ENCODE peak calls at places on chromosomes 6 and 20, in eight cellular contexts. X, V, M, N, K, I, U and F are unnamed samples. For H3K36me3, the result is how much of the 10 kb centered on the place peaks cover.

GRCh38 chr6:170297577-170298330 is 6.9 kb upstream of the DLL1 start:
- DNase-seq in N (no peak), K (no peak), U (no peak), M (no peak), X (no peak), V (no peak), I (peak), F (no peak)

GRCh38 chr6:156848533-156848932 is 71.4 kb downstream of the ARID1B start:
- DNase-seq in N (no peak), X (no peak), K (no peak), M (peak), I (no peak), V (no peak), U (no peak), F (no peak)

GRCh38 chr6:151690768-151691562 is 116.5 kb upstream of the ESR1 start:
- DNase-seq in M (no peak), V (peak), I (no peak), X (no peak), N (no peak), K (no peak), U (peak), F (no peak)

GRCh38 chr6:11595903-11596302 is 58.4 kb downstream of the TMEM170B start:
- DNase-seq in I (no peak), K (no peak), V (no peak), N (no peak), X (no peak), U (no peak), M (no peak), F (no peak)

GRCh38 chr6:148723484-148723883 is 23.3 kb upstream of the UST start:
- DNase-seq in M (no peak), N (no peak), K (no peak), U (peak), V (no peak), X (no peak), I (no peak), F (no peak)

GRCh38 chr6:113763883-113764282 is 93.3 kb upstream of the MARCKS start:
- DNase-seq in N (no peak), I (no peak), U (peak), V (no peak), M (no peak), K (peak), X (no peak), F (no peak)

GRCh38 chr6:144474290-144474689 is 189.2 kb downstream of the UTRN start:
- DNase-seq in K (no peak), U (no peak), M (no peak), V (no peak), X (no peak), I (no peak), N (no peak), F (no peak)

GRCh38 chr6:97963148-97963680 is 680.2 kb upstream of the MMS22L start:
- DNase-seq in I (no peak), K (no peak), X (no peak), M (no peak), V (no peak), N (no peak), U (peak), F (no peak)

GRCh38 chr6:98836025-98836961 is 1.9 kb downstream of the POU3F2 start:
- DNase-seq in X (no peak), U (no peak), M (no peak), I (no peak), K (no peak), V (no peak), N (no peak), F (no peak)

GRCh38 chr6:165626711-165627110 is 36.3 kb downstream of the PDE10A start:
- DNase-seq in I (no peak), X (no peak), U (no peak), K (no peak), V (no peak), M (no peak), N (no peak), F (no peak)
- H3K4me3 ChIP-seq in I (no peak), X (no peak), U (no peak), K (no peak), V (no peak), M (no peak), N (no peak), F (no peak)

GRCh38 chr20:24978493-24978892 is 14.1 kb downstream of the APMAP start:
- DNase-seq in X (no peak), U (no peak), M (no peak), I (no peak), N (no peak), V (no peak), K (no peak), F (no peak)

GRCh38 chr20:24979036-24979960 is 13.3 kb downstream of the APMAP start:
- DNase-seq in K (no peak), V (no peak), I (no peak), X (no peak), N (no peak), M (no peak), U (no peak), F (no peak)

GRCh38 chr20:24980321-24981053 is 12.1 kb downstream of the APMAP start:
- DNase-seq in M (no peak), U (no peak), N (no peak), K (no peak), V (no peak), I (no peak), X (no peak), F (no peak)

GRCh38 chr20:24977336-24977735 is 15.2 kb downstream of the APMAP start:
- DNase-seq in V (no peak), N (no peak), M (no peak), I (no peak), X (no peak), U (no peak), K (no peak), F (no peak)

GRCh38 chr20:24977797-24978196 is 14.8 kb downstream of the APMAP start:
- DNase-seq in M (no peak), U (no peak), N (no peak), X (no peak), V (no peak), I (no peak), K (no peak), F (no peak)
- H3K36me3 ChIP-seq in M (under half), U (under half), N (half or more), X (under half), V (under half), I (half or more), K (under half), F (under half)

GRCh38 chr6:108597601-108598315 is 37.0 kb downstream of the FOXO3 start:
- DNase-seq in I (no peak), K (no peak), M (no peak), N (no peak), X (no peak), U (no peak), V (no peak), F (no peak)
- H3K27ac ChIP-seq in I (no peak), K (no peak), M (no peak), N (no peak), X (no peak), U (no peak), V (peak), F (no peak)

DNA sequence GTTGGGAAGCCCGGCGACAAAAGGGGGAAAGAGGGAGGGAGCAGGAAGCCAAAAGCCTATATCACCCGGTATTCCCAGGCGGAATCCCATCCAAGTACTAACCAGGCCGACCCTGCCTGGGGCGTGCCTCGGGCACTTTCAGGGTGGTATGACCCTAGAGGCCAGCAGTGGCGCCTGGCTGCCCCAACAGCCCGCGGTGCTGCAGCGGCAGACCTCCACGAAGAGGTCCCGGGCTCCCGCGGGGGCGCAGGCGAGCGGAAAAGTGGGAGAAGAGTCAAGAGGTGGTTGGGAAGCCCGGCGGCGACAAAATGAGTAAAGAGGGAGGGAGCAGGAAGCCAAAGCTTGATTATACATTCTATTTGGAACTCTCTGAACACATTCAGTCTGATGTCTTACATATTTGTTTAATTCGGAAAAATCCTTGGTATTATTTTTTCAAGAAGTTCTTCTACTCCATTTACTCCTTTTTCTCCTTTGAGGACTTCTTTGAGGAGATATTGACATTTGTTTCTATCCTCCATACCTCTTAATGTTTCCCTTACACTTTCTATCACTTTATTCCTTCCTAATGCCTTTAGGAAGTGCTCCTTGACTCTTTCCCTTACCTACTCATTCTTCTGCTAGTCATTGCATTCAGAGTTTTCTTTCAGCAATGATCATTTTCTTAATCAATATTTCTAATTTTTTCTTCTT is 11.5 kb downstream of the TREML4 start:
- DNase-seq in N (no peak), K (no peak), I (peak), M (no peak), V (no peak), U (no peak), X (no peak), F (no peak)
- H3K4me3 ChIP-seq in N (no peak), K (no peak), I (no peak), M (no peak), V (no peak), U (no peak), X (no peak), F (peak)

GRCh38 chr20:48635361-48635760 is 192.4 kb downstream of the PREX1 start:
- DNase-seq in K (no peak), I (no peak), U (no peak), N (no peak), V (no peak), X (no peak), M (no peak), F (no peak)
- H3K36me3 ChIP-seq in K (under half), I (half or more), U (under half), N (half or more), V (under half), X (half or more), M (under half), F (under half)

GRCh38 chr20:2759603-2760360 is 40.6 kb downstream of the CPXM1 start:
- DNase-seq in I (no peak), K (no peak), V (no peak), M (no peak), N (no peak), X (no peak), U (no peak), F (no peak)
- H3K27ac ChIP-seq in I (no peak), K (no peak), V (no peak), M (no peak), N (no peak), X (no peak), U (no peak), F (no peak)

DNA sequence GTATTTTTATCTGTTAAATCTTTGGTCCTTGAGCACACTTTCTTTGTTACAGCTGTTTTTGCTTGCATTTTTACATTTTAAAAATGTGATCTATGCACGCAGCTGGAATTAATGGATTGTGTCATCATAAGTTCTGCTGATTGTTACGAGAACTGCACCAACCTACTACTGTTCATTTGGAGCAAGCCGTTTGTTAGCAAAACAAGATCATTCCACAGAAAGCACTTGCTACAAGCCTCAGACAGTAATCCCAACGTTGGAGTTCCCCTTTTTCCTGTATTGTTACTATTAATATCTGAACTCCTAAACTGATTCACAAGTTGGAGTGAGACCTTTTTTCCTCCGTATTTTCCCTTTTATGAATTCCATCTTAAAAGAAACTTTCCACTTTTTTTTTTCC is 3.5 kb downstream of the TENT5A start:
- DNase-seq in I (no peak), N (no peak), X (no peak), V (no peak), U (no peak), M (no peak), K (no peak), F (no peak)
- H3K4me3 ChIP-seq in I (no peak), N (no peak), X (no peak), V (peak), U (peak), M (peak), K (no peak), F (no peak)

GRCh38 chr6:30560930-30561329 is 3.8 kb downstream of the PRR3 start:
- DNase-seq in X (no peak), N (no peak), I (no peak), V (no peak), M (no peak), K (no peak), U (no peak), F (no peak)
- H3K36me3 ChIP-seq in X (under half), N (under half), I (half or more), V (under half), M (under half), K (under half), U (under half), F (under half)

GRCh38 chr20:44909872-44910689 is at the start of gene PABPC1L:
- DNase-seq in X (peak), N (peak), U (peak), V (peak), M (peak), I (peak), K (no peak), F (peak)
- H3K27ac ChIP-seq in X (peak), N (peak), U (peak), V (no peak), M (no peak), I (no peak), K (peak), F (no peak)